ENCODE peak calls at places on chromosomes 2 and 18, in six cellular contexts. Z is H1, G is K562, D is GM12891, Q is HepG2, I is GM12878. H is an unnamed sample.

GRCh38 chr2:238702276-238702675 is 145.6 kb upstream of the TWIST2 start:
- DNase-seq in Z (no peak), G (no peak), D (no peak), Q (no peak), I (no peak), H (no peak)

GRCh38 chr2:183040604-183041003 is 2.3 kb upstream of the NCKAP1 start:
- DNase-seq in Z (no peak), G (no peak), D (no peak), Q (no peak), I (no peak), H (no peak)

GRCh38 chr2:112634153-112634873 is 11.4 kb upstream of the SLC20A1 start:
- DNase-seq in Z (no peak), G (no peak), D (no peak), Q (no peak), I (no peak), H (no peak)

GRCh38 chr18:46213295-46213694 is 109.1 kb downstream of the HAUS1 start:
- DNase-seq in Z (no peak), G (peak), D (no peak), Q (peak), I (no peak), H (no peak)

GRCh38 chr18:10062292-10062940 is 148.6 kb downstream of the VAPA start:
- DNase-seq in Z (no peak), G (no peak), D (no peak), Q (no peak), I (no peak), H (no peak)

GRCh38 chr18:55509631-55510372 is 78.2 kb downstream of the TCF4 start:
- DNase-seq in Z (no peak), G (no peak), D (peak), Q (no peak), I (peak), H (no peak)

GRCh38 chr2:168278424-168278888 is 31.1 kb upstream of the STK39 start:
- DNase-seq in Z (no peak), G (no peak), D (no peak), Q (peak), I (no peak), H (no peak)

GRCh38 chr18:36428431-36429029 is 131.0 kb downstream of the FHOD3 start:
- DNase-seq in Z (no peak), G (no peak), D (no peak), Q (no peak), I (no peak), H (no peak)

GRCh38 chr2:72781500-72781899 is 44.3 kb downstream of the EXOC6B start:
- DNase-seq in Z (no peak), G (no peak), D (no peak), Q (no peak), I (no peak), H (no peak)

GRCh38 chr18:23378470-23378764 is 74.7 kb upstream of the RIOK3 start:
- DNase-seq in Z (no peak), G (no peak), D (no peak), Q (no peak), I (no peak), H (no peak)

GRCh38 chr2:173311844-173312606 is 42.6 kb upstream of the CDCA7 start:
- DNase-seq in Z (no peak), G (no peak), D (no peak), Q (no peak), I (no peak), H (no peak)

GRCh38 chr2:237715459-237715947 is 83.1 kb upstream of the RBM44 start:
- DNase-seq in Z (no peak), G (no peak), D (no peak), Q (peak), I (no peak), H (no peak)

GRCh38 chr18:42883177-42883576 is 232.3 kb downstream of the RIT2 start:
- DNase-seq in Z (no peak), G (no peak), D (no peak), Q (no peak), I (no peak), H (no peak)

GRCh38 chr2:29066271-29066860 is 8.0 kb downstream of the PCARE start:
- DNase-seq in Z (no peak), G (no peak), D (no peak), Q (peak), I (no peak), H (no peak)

GRCh38 chr2:46801731-46802664 is 113.6 kb downstream of the MCFD2 start:
- DNase-seq in Z (no peak), G (no peak), D (no peak), Q (no peak), I (no peak), H (no peak)

GRCh38 chr2:62297642-62298010 is 101.7 kb downstream of the B3GNT2 start:
- DNase-seq in Z (no peak), G (peak), D (no peak), Q (peak), I (no peak), H (no peak)

GRCh38 chr2:3634631-3635091 is 23.3 kb upstream of the ALLC start:
- DNase-seq in Z (no peak), G (no peak), D (no peak), Q (no peak), I (no peak), H (no peak)

GRCh38 chr2:121480826-121481225 is 49.9 kb upstream of the RNU4ATAC start:
- DNase-seq in Z (no peak), G (no peak), D (no peak), Q (no peak), I (no peak), H (no peak)

GRCh38 chr2:226325541-226325940 is 474.1 kb downstream of the IRS1 start:
- DNase-seq in Z (no peak), G (no peak), D (no peak), Q (no peak), I (no peak), H (no peak)

GRCh38 chr18:2417861-2418610 is 153.3 kb downstream of the METTL4 start:
- DNase-seq in Z (no peak), G (no peak), D (no peak), Q (no peak), I (no peak), H (no peak)

GRCh38 chr18:13494879-13495465 is 231.4 kb downstream of the FAM210A start:
- DNase-seq in Z (no peak), G (no peak), D (no peak), Q (no peak), I (no peak), H (no peak)

GRCh38 chr2:160630801-160631590 is 137.4 kb upstream of the RBMS1 start:
- DNase-seq in Z (no peak), G (no peak), D (no peak), Q (no peak), I (no peak), H (no peak)

GRCh38 chr2:237714690-237715458 is 83.7 kb upstream of the RBM44 start:
- DNase-seq in Z (no peak), G (no peak), D (no peak), Q (peak), I (no peak), H (no peak)

GRCh38 chr18:50094221-50094773 is 100.7 kb downstream of the MYO5B start:
- DNase-seq in Z (no peak), G (no peak), D (no peak), Q (no peak), I (no peak), H (no peak)

GRCh38 chr2:134169788-134170187 is 84.1 kb upstream of the MGAT5 start:
- DNase-seq in Z (no peak), G (no peak), D (no peak), Q (no peak), I (no peak), H (no peak)

GRCh38 chr18:66005831-66006588 is 255.2 kb downstream of the CDH7 start:
- DNase-seq in Z (no peak), G (no peak), D (no peak), Q (no peak), I (no peak), H (no peak)

GRCh38 chr18:21894619-21895367 is 154.2 kb downstream of the MIB1 start:
- DNase-seq in Z (no peak), G (no peak), D (no peak), Q (no peak), I (no peak), H (no peak)

GRCh38 chr2:144449028-144449406 is 70.9 kb downstream of the ZEB2 start:
- DNase-seq in Z (peak), G (no peak), D (no peak), Q (no peak), I (no peak), H (no peak)

GRCh38 chr2:169221745-169222369 is 140.5 kb downstream of the LRP2 start:
- DNase-seq in Z (no peak), G (peak), D (no peak), Q (no peak), I (no peak), H (no peak)

GRCh38 chr2:179184610-179185009 is 80.0 kb downstream of the SESTD1 start:
- DNase-seq in Z (no peak), G (no peak), D (no peak), Q (no peak), I (no peak), H (no peak)

GRCh38 chr2:148122788-148123187 is 101.9 kb downstream of the MBD5 start:
- DNase-seq in Z (no peak), G (no peak), D (no peak), Q (no peak), I (no peak), H (no peak)

GRCh38 chr2:207629553-207629952 is 4.4 kb upstream of the METTL21A start:
- DNase-seq in Z (no peak), G (no peak), D (no peak), Q (no peak), I (no peak), H (no peak)

GRCh38 chr2:207630491-207630890 is 5.3 kb upstream of the METTL21A start:
- DNase-seq in Z (no peak), G (no peak), D (no peak), Q (no peak), I (no peak), H (no peak)

GRCh38 chr2:207621640-207622039 is 3.6 kb downstream of the METTL21A start:
- DNase-seq in Z (no peak), G (no peak), D (no peak), Q (no peak), I (no peak), H (no peak)

GRCh38 chr2:207624170-207625013 is 802 bp downstream of the METTL21A start:
- DNase-seq in Z (peak), G (peak), D (no peak), Q (peak), I (no peak), H (peak)

DNA sequence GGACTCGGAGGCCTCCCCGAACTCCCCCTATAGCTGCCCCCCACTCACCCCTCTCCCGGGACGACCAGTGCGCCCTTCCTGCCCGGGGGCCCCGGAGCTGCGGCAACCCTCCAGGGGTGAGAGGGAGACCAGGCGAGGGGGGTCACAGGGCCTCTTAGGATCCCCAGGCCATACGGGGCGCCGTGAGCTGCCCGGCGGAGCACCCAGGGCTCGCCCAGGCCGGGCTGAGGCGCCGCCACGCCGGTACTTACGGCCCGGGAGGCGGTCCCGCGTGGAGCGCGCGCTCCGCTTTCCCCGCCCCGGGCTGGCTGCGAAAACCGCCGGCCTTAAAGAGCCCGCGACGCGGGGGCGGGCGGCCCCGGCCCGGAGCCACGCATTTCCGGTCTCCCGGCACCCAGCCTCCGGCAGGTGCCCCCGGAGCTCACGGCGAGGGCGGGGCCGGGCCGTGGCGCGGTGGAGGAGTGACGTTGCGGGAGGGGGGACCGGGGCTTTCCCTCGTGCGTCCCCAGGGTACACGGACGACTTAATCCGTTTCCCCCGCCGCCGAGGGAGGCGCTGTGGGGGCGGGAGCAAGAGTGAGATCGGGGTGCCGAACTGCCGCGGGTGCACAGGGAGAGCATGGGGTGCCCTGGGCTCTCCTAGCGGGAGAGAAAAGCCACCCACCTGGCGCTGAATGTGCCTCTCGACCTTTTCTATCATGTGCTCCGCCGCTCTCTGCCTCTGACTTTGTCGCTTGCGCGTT is at the start of gene METTL21A:
- DNase-seq in Z (peak), G (peak), D (peak), Q (peak), I (peak), H (peak)
- TF ChIP-seq POLR2A in Z (peak), G (peak), D (peak), Q (peak), I (peak), H (peak)

GRCh38 chr18:53567935-53568574 is 656.4 kb downstream of the MBD2 start:
- DNase-seq in Z (peak), G (no peak), D (peak), Q (peak), I (no peak), H (no peak)
- TF ChIP-seq TAF1 in Z (no peak), G (no peak), D (no peak), Q (no peak), I (no peak), H (no peak)

GRCh38 chr2:241148239-241148638 is 1.0 kb downstream of the PASK start:
- DNase-seq in Z (no peak), G (no peak), D (no peak), Q (no peak), I (no peak), H (no peak)

GRCh38 chr2:241147336-241147735 is 1.9 kb downstream of the PASK start:
- DNase-seq in Z (no peak), G (no peak), D (no peak), Q (no peak), I (no peak), H (no peak)

GRCh38 chr2:241149675-241149924 is 328 bp upstream of the PASK start:
- DNase-seq in Z (no peak), G (no peak), D (no peak), Q (no peak), I (no peak), H (no peak)

GRCh38 chr2:241149925-241150659 is at the start of gene PPP1R7:
- DNase-seq in Z (peak), G (peak), D (peak), Q (peak), I (peak), H (peak)

GRCh38 chr2:241148891-241149674 is at the start of gene PASK:
- DNase-seq in Z (peak), G (peak), D (peak), Q (peak), I (peak), H (peak)
- TF ChIP-seq POLR2A in Z (peak), G (no peak), D (no peak), Q (peak), I (peak), H (peak)

GRCh38 chr2:128396500-128396891 is 77.8 kb upstream of the HS6ST1 start:
- DNase-seq in Z (no peak), G (no peak), D (no peak), Q (no peak), I (no peak), H (no peak)
- TF ChIP-seq TAF1 in Z (no peak), G (no peak), D (no peak), Q (no peak), I (no peak), H (no peak)

GRCh38 chr2:38075436-38076249 is at the start of gene CYP1B1:
- DNase-seq in Z (no peak), G (no peak), D (peak), Q (no peak), I (no peak), H (no peak)
- TF ChIP-seq POLR2A in Z (no peak), G (no peak), D (peak), Q (no peak), I (no peak), H (no peak)

DNA sequence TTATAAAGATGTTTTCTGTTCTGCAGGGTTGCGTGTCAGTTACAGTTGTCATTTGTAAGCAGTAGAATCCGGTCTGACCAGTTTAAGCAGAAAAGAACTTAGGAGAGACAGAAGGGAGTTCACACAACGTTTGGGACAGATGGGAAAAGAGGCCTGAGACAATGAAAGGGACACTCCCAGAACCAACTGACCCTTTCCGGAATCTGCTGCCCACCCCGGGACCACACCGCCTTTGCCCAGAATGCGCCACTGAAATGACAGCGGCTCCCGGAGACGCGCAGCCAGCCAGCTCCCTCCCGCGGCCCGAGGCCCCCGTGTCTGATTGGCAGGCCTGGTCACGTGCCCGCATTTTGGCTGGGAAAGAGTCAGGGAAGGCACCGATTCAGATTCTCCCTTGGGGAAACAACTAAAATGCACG is 244.6 kb downstream of the BCL2 start:
- DNase-seq in Z (peak), G (peak), D (peak), Q (peak), I (no peak), H (no peak)
- TF ChIP-seq TAF1 in Z (peak), G (no peak), D (no peak), Q (no peak), I (peak), H (no peak)

DNA sequence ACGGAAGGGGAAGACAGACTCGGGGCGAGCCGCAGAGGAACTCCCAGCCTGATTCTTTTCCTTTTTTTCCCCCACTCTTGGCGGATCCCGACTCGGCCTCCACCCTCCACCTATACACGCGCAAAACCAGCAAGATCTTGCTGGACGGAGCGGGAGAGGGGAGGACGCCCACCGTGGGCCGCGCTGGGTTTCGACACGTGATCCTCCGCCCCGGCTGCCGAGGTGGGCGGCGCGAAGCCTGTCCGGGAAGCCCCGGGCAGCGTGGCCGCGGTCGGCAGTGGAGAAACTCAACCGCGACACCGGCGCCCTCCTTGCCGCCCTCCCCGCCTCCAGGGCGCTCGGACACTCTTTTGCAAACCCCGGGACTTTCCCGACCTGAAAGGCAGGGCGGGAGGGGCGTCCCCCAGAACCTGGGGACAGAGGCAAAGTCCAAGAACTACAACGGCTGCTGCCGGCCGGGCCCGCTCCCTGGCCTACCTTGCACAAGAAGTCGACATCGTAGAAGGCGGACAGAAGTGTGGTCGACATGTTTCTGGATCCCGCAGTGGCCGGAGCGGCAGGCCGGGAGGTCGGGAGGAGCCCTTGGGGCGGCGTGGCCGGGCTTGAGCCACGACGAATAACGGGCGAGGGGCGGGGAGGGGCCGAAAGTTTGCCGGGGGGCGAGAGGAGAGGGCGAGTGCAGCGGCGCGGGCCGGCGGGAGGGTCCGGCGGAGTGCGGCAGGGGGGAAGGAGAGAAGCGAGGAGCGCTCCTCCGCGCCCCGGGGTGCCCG is 433 bp downstream of the ZFP36L2 start:
- DNase-seq in Z (peak), G (peak), D (no peak), Q (peak), I (no peak), H (peak)
- TF ChIP-seq POLR2A in Z (no peak), G (peak), D (no peak), Q (no peak), I (no peak), H (peak)

GRCh38 chr2:39240758-39241157 is 3.0 kb downstream of the CDKL4 start:
- DNase-seq in Z (no peak), G (no peak), D (no peak), Q (no peak), I (no peak), H (no peak)

GRCh38 chr2:39246382-39246980 is 2.7 kb upstream of the CDKL4 start:
- DNase-seq in Z (no peak), G (no peak), D (no peak), Q (no peak), I (no peak), H (no peak)

GRCh38 chr2:39247512-39247911 is 3.7 kb upstream of the CDKL4 start:
- DNase-seq in Z (no peak), G (no peak), D (no peak), Q (no peak), I (no peak), H (no peak)

GRCh38 chr2:39241588-39241987 is 2.2 kb downstream of the CDKL4 start:
- DNase-seq in Z (no peak), G (no peak), D (no peak), Q (no peak), I (no peak), H (no peak)

GRCh38 chr2:39243469-39244123 is at the start of gene CDKL4:
- DNase-seq in Z (no peak), G (no peak), D (no peak), Q (no peak), I (no peak), H (peak)
- TF ChIP-seq TAF1 in Z (no peak), G (no peak), D (no peak), Q (no peak), I (no peak), H (no peak)

H was measured in GM12892.